ENCODE peak calls at places on chromosome 20, in seven cellular contexts. G is AG04450, M is BE2C, S is SK-N-SH, A is left ventricle myocardium inferior, D is psoas muscle, Q is Peyer's patch. T is an unnamed sample.

GRCh38 chr20:19726126-19726525 is 31.9 kb upstream of the RIN2 start:
- DNase-seq in G (no peak), M (no peak), S (no peak), A (no peak), D (no peak), Q (no peak), T (no peak)

GRCh38 chr20:34643919-34644318 is 33.0 kb downstream of the PIGU start:
- DNase-seq in G (peak; percentile 79), M (no peak), S (no peak), A (no peak), D (no peak), Q (no peak), T (no peak)

GRCh38 chr20:47086316-47086715 is 191.7 kb downstream of the EYA2 start:
- DNase-seq in G (no peak), M (no peak), S (no peak), A (no peak), D (no peak), Q (no peak), T (no peak)

GRCh38 chr20:44355503-44356352 is at the start of gene HNF4A:
- DNase-seq in G (no peak), M (no peak), S (no peak), A (no peak), D (no peak), Q (no peak), T (peak; percentile 88)

GRCh38 chr20:645318-646106 is 7.5 kb downstream of the SRXN1 start:
- DNase-seq in G (peak; percentile 23), M (peak; percentile 67), S (peak; percentile 92), A (peak; percentile 71), D (peak; percentile 83), Q (peak; percentile 34), T (peak; percentile 76)

GRCh38 chr20:50794846-50795634 is at the start of gene BCAS4:
- DNase-seq in G (peak; percentile 37), M (peak; percentile 88), S (peak; percentile 98), A (peak; percentile 66), D (peak; percentile 80), Q (peak; percentile 78), T (peak; percentile 96)

GRCh38 chr20:47144463-47144862 is 212.0 kb downstream of the ZMYND8 start:
- DNase-seq in G (no peak), M (no peak), S (no peak), A (no peak), D (no peak), Q (no peak), T (no peak)

GRCh38 chr20:48904566-48905321 is 16.8 kb upstream of the ARFGEF2 start:
- DNase-seq in G (no peak), M (peak; percentile 59), S (peak; percentile 68), A (peak; percentile 37), D (no peak), Q (peak; percentile 61), T (peak; percentile 75)

GRCh38 chr20:40763646-40764295 is 74.7 kb upstream of the MAFB start:
- DNase-seq in G (no peak), M (no peak), S (peak; percentile 53), A (no peak), D (no peak), Q (no peak), T (no peak)

GRCh38 chr20:16128538-16129106 is 444.6 kb downstream of the KIF16B start:
- DNase-seq in G (no peak), M (no peak), S (no peak), A (no peak), D (no peak), Q (no peak), T (no peak)

GRCh38 chr20:49610701-49611538 is 43.0 kb upstream of the PTGIS start:
- DNase-seq in G (no peak), M (peak; percentile 87), S (peak; percentile 91), A (peak; percentile 75), D (peak; percentile 89), Q (peak; percentile 72), T (peak; percentile 98)

GRCh38 chr20:31565699-31566331 is 39.3 kb upstream of the ID1 start:
- DNase-seq in G (no peak), M (no peak), S (no peak), A (no peak), D (no peak), Q (no peak), T (peak; percentile 36)

GRCh38 chr20:52150440-52151258 is 40.9 kb downstream of the ZFP64 start:
- DNase-seq in G (peak; percentile 20), M (peak; percentile 40), S (peak; percentile 65), A (no peak), D (no peak), Q (no peak), T (peak; percentile 52)

GRCh38 chr20:2867081-2867860 is 6.0 kb upstream of the PTPRA start:
- DNase-seq in G (no peak), M (no peak), S (no peak), A (no peak), D (no peak), Q (no peak), T (no peak)

GRCh38 chr20:20480689-20481088 is 112.8 kb downstream of the INSM1 start:
- DNase-seq in G (no peak), M (no peak), S (no peak), A (no peak), D (no peak), Q (no peak), T (no peak)

GRCh38 chr20:39849664-39850063 is 839.4 kb downstream of the MAFB start:
- DNase-seq in G (peak; percentile 83), M (peak; percentile 64), S (peak; percentile 70), A (peak; percentile 89), D (peak; percentile 89), Q (peak; percentile 29), T (no peak)

GRCh38 chr20:63754008-63754407 is 14.4 kb downstream of the SLC2A4RG start:
- DNase-seq in G (no peak), M (no peak), S (peak; percentile 48), A (no peak), D (peak; percentile 44), Q (no peak), T (no peak)

GRCh38 chr20:63751471-63752271 is 12.1 kb downstream of the SLC2A4RG start:
- DNase-seq in G (no peak), M (no peak), S (peak; percentile 77), A (no peak), D (peak; percentile 40), Q (no peak), T (no peak)

GRCh38 chr20:63750807-63751470 is 11.4 kb downstream of the SLC2A4RG start:
- DNase-seq in G (no peak), M (no peak), S (peak; percentile 40), A (no peak), D (no peak), Q (peak; percentile 49), T (no peak)

GRCh38 chr20:63753381-63753780 is 13.8 kb downstream of the SLC2A4RG start:
- DNase-seq in G (no peak), M (no peak), S (no peak), A (no peak), D (peak; percentile 26), Q (no peak), T (no peak)

DNA sequence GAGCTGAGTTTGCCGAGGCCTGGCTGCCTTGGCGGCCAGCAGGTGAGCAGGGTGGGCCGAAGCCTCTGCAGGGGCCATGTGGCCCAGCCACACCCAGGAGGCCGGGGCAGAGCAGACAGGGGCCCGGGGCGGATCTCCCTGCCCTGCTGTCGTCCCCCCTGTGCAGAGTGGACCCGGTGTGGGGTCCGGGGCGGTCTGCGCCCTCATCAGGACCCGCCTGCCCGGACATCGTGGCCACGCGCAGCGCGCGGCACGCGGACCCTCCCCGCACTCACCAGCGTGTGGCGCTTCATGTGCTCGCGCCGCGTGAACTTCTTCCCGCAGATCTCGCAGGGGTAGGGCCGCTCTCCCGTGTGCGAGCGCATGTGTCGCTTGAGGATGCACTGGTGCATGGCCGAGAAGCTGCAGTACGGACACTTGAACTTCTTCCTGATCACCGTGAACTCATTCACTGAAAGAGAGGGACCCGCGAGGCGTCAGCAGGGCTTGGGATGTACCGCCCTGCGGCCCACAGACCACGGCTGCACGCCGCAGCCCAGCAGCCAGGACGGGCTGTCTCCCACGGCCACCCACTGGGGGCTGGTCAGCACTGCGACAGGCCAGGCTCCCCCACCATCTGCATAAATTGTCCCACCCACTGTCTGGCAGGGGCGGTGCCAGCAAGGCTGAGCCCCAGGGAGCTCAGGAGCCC is 13.0 kb downstream of the SLC2A4RG start:
- DNase-seq in G (no peak), M (no peak), S (peak; percentile 51), A (no peak), D (peak; percentile 46), Q (no peak), T (no peak)
- TF ChIP-seq CTCF in G (no peak), M (no peak), S (no peak), A (no peak), D (no peak), Q (no peak), T (peak; percentile 35)

DNA sequence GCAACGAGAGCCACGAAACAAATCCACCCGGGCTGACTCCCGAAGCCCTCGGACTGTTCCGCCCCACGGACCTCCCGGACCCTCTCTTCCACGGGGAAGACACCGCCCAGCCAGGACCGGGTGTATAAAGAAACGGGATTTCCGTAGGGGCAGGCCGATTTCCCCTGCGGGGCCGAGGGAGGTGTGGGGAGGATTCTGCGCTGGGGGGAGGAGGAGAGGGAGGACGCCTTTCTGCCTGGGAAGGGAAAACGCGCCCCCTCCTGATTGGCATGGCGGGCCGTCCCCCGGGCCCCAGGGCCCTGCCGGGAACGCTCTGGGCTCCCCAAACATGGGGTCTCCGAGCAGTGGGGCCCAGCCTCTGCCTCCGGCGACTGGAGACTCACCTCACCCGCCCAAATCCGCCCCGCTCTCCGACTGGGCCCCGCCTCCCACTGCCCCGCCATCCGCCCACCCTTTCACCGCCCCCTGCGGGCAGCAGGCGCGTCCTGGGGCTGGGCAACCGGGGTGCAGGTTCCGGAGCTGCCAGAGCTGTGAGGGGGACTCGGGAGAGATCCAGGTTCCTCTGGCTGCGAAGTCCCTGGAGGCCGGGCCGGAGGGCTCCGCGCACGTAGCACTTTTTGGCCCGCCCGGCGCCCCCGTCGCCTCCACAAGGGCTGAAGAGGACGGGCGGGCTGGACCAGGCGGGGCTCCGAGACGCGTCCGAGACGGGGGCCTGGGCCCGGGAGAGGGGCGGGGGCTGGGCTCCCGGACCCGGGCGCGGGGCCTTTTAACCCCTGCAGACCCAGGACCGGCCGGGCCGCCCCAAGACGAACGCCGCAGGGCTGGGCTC is 586 bp upstream of the PPDPF start:
- DNase-seq in G (no peak), M (peak; percentile 70), S (peak; percentile 87), A (peak; percentile 70), D (peak; percentile 78), Q (peak; percentile 67), T (peak; percentile 84)
- TF ChIP-seq CTCF in G (peak; percentile 33), M (peak; percentile 22), S (peak; percentile 48), A (peak; percentile 57), D (peak; percentile 32), Q (peak; percentile 17), T (peak; percentile 60)

GRCh38 chr20:63369724-63370622 is 8.8 kb upstream of the CHRNA4 start:
- DNase-seq in G (no peak), M (no peak), S (no peak), A (no peak), D (no peak), Q (no peak), T (no peak)
- TF ChIP-seq CTCF in G (no peak), M (peak; percentile 9), S (no peak), A (no peak), D (no peak), Q (no peak), T (no peak)

GRCh38 chr20:38173237-38174156 is 8.4 kb upstream of the TGM2 start:
- DNase-seq in G (peak; percentile 43), M (no peak), S (no peak), A (peak; percentile 46), D (no peak), Q (no peak), T (peak; percentile 93)
- TF ChIP-seq CTCF in G (peak; percentile 13), M (no peak), S (peak; percentile 25), A (no peak), D (no peak), Q (no peak), T (no peak)

T was measured in Calu3.